ENCODE peak calls at places on chromosomes 4 and X, in four cellular contexts. W is mesenchymal stem cell, R is neural progenitor cell, Q is fibroblast of lung. A is an unnamed sample.

GRCh38 chr4:150117094-150117493 is 38.8 kb downstream of the DCLK2 start:
- DNase-seq in W (no peak), R (no peak), Q (peak; percentile 79), A (no peak)

GRCh38 chrX:39725928-39726619 is 371.7 kb downstream of the BCOR start:
- DNase-seq in Q (peak; percentile 89), W (peak; percentile 71), R (no peak), A (peak; percentile 35)

GRCh38 chr4:45663495-45664148 is 460.2 kb downstream of the GABRG1 start:
- DNase-seq in R (no peak), W (no peak), Q (no peak), A (no peak)

GRCh38 chr4:77636902-77637301 is 31.3 kb downstream of the CXCL13 start:
- DNase-seq in R (no peak), Q (peak; percentile 90), W (peak; percentile 72), A (peak; percentile 95)

GRCh38 chrX:11792461-11793421 is 34.7 kb downstream of the MSL3 start:
- DNase-seq in R (no peak), Q (no peak), W (no peak), A (peak; percentile 4)

GRCh38 chr4:181312066-181312465 is 931.1 kb upstream of the TENM3 start:
- DNase-seq in W (no peak), Q (no peak), R (no peak), A (no peak)

GRCh38 chrX:149152941-149153340 is 352.2 kb downstream of the IDS start:
- DNase-seq in R (no peak), Q (no peak), W (no peak), A (no peak)

GRCh38 chrX:40176979-40177430 is 79.2 kb upstream of the BCOR start:
- DNase-seq in W (peak; percentile 56), R (peak; percentile 47), Q (peak; percentile 29), A (no peak)

GRCh38 chr4:74466242-74466641 is 21.3 kb downstream of the AREG start:
- DNase-seq in R (no peak), W (no peak), Q (no peak), A (peak; percentile 61)

GRCh38 chrX:28888421-28888820 is 301.2 kb downstream of the IL1RAPL1 start:
- DNase-seq in R (no peak), W (no peak), Q (peak; percentile 71), A (no peak)

GRCh38 chrX:49192722-49193328 is 6.7 kb upstream of the PRICKLE3 start:
- DNase-seq in R (peak; percentile 60), W (peak; percentile 23), Q (peak; percentile 16), A (peak; percentile 41)

GRCh38 chr4:15778742-15779231 is 659 bp downstream of the CD38 start:
- DNase-seq in Q (peak; percentile 44), R (no peak), W (peak; percentile 59), A (no peak)

GRCh38 chr4:10074767-10075105 is 41.9 kb downstream of the WDR1 start:
- DNase-seq in R (peak; percentile 31), W (peak; percentile 65), Q (peak; percentile 67), A (peak; percentile 42)

GRCh38 chr4:139329665-139330200 is 27.5 kb upstream of the NDUFC1 start:
- DNase-seq in Q (no peak), W (no peak), R (no peak), A (no peak)

GRCh38 chrX:119040432-119040831 is 32.4 kb upstream of the CT47C1 start:
- DNase-seq in Q (peak; percentile 45), W (no peak), R (no peak), A (no peak)

GRCh38 chr4:153071953-153072622 is 132.2 kb upstream of the TRIM2 start:
- DNase-seq in Q (no peak), R (no peak), W (no peak), A (peak; percentile 8)

GRCh38 chrX:40780123-40780522 is 44.8 kb upstream of the MED14 start:
- DNase-seq in R (no peak), W (no peak), Q (no peak), A (no peak)

GRCh38 chr4:64158648-64159326 is 250.5 kb downstream of the TECRL start:
- DNase-seq in Q (peak; percentile 36), W (peak; percentile 72), R (peak; percentile 82), A (peak; percentile 90)

GRCh38 chr4:721261-722171 is 15.9 kb downstream of the PCGF3 start:
- DNase-seq in W (no peak), R (no peak), Q (peak; percentile 15), A (no peak)

GRCh38 chr4:41483771-41484170 is 54.2 kb upstream of the LIMCH1 start:
- DNase-seq in W (no peak), R (no peak), Q (no peak), A (no peak)

GRCh38 chr4:89492476-89493110 is 185.0 kb upstream of the GPRIN3 start:
- DNase-seq in R (no peak), Q (peak; percentile 86), W (peak; percentile 89), A (peak; percentile 62)

GRCh38 chr4:119103263-119103662 is 32.4 kb upstream of the MYOZ2 start:
- DNase-seq in R (no peak), Q (peak; percentile 100), W (peak; percentile 99), A (peak; percentile 87)

GRCh38 chrX:40661489-40661888 is 14.1 kb upstream of the CXorf38 start:
- DNase-seq in R (no peak), Q (no peak), W (no peak), A (no peak)

GRCh38 chr4:25313194-25313895 is 771 bp downstream of the ZCCHC4 start:
- DNase-seq in W (no peak), Q (no peak), R (peak; percentile 62), A (peak; percentile 10)

GRCh38 chrX:118536687-118537461 is 41.3 kb downstream of the DOCK11 start:
- DNase-seq in R (peak; percentile 20), W (peak; percentile 42), Q (peak; percentile 48), A (peak; percentile 10)

GRCh38 chr4:155569960-155570515 is 96.6 kb upstream of the GUCY1A1 start:
- DNase-seq in R (no peak), Q (peak; percentile 79), W (no peak), A (no peak)

GRCh38 chr4:81314196-81314896 is 99.3 kb upstream of the PRKG2 start:
- DNase-seq in Q (no peak), R (peak; percentile 12), W (peak; percentile 75), A (peak; percentile 55)

GRCh38 chr4:185925910-185926360 is 113.9 kb upstream of the SORBS2 start:
- DNase-seq in Q (no peak), R (peak; percentile 47), W (no peak), A (no peak)

DNA sequence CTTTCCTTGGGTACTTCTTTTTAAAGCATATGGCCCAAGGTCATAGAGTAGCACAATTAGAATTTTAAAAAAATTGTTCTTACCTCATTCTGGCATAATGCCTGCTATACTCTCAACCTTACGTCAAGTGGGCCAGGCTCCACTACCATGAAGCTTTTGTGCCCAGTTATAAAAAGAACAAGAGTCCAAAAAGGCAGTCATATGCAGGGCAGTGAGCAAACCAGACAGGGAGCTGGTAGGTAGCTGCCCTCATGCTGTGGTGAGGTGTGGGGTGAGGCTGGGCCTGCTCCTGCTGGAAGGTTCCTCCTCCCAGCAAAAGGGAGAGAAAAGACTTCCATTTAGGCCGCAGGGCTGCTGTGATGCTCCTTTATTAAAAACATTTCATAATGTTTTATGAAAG is 64.4 kb upstream of the UCP1 start:
- DNase-seq in R (no peak), Q (no peak), W (no peak), A (no peak)
- H3K9ac ChIP-seq in R (no peak overlapping the region), Q (no peak overlapping the region), W (no peak overlapping the region), A (no peak overlapping the region)

DNA sequence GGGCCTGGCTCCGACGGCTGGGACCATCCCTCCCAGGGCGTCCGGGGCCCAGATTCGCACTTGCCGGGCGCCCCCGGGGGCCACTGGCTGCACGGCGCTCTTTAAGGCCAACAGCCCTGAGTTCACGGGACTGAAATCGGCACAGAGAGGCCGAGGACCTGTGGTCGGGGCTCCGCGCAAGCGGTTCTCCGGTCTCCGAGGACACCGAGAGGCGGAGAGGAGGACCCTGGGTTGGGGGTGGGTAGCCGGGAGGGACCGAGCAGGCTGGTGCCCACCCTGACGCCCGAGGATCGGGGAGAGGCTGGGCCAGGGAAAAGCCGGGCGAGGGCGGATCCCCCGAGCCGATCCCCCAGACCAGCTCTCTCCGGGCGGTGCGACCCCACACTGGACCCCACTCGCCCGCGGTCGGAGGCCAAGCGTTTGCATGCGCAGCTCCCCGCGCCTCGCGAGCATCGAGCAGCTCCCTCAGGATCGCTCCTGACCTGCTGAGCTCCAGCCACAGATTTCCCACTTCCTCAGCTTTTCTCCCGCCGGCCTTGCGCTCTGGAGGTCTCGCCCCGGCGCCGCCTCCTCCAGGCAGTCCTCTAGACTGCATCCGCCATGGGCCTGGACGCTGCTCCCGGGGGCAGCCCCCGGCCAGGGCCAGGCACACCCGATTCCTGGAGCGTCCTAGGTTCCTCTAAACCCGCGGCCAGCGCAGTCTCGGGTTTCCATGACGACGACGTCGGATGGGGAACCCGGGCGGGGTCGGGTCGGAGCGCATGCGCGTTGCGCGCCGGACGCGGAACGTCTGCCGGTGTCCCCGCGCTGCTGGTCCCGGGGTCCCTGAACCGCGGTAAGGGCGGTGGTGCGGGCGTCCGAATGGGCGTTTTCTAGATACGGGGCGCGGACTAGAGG is 17.6 kb upstream of the NAT8L start:
- DNase-seq in W (peak; percentile 76), Q (peak; percentile 51), R (peak; percentile 98), A (peak; percentile 78)
- H3K9ac ChIP-seq in W (peak overlapping the region; percentile 67), Q (peak overlapping the region; percentile 37), R (no peak overlapping the region), A (peak overlapping the region; percentile 10)

GRCh38 chrX:71107762-71108360 is 1.3 kb upstream of the CXorf65 start:
- DNase-seq in W (peak; percentile 15), Q (no peak), R (no peak), A (no peak)
- H3K9ac ChIP-seq in W (no peak overlapping the region), Q (no peak overlapping the region), R (no peak overlapping the region), A (no peak overlapping the region)

GRCh38 chrX:132740316-132741123 is 217.9 kb downstream of the HS6ST2 start:
- DNase-seq in W (peak; percentile 12), Q (no peak), R (peak; percentile 85), A (peak; percentile 40)

GRCh38 chrX:132738951-132739350 is 219.5 kb downstream of the HS6ST2 start:
- DNase-seq in R (no peak), Q (no peak), W (peak; percentile 1), A (no peak)

GRCh38 chrX:132743086-132743485 is 215.3 kb downstream of the HS6ST2 start:
- DNase-seq in R (no peak), Q (no peak), W (no peak), A (no peak)

GRCh38 chrX:132741706-132742105 is 216.7 kb downstream of the HS6ST2 start:
- DNase-seq in R (no peak), Q (peak; percentile 15), W (peak; percentile 7), A (peak; percentile 67)

DNA sequence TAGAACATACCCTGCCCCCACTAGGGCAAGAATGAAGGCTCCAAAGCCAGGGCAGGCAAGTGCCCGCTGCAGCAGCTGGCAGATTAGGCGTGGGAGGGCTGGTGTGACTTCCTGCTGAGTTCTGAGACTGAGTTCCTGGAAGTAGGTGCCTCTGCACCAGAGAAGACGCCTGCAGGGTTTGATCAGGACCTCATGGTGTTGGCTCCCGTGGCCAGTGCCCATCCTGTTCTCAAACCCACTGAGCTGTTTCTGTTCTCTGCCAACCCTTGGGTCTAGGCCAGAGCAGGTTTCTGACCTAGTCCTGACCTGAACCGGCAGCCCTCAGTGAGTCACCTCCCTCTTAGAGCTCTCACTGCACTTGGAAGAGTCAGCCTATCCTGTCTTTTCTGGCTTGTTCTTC is 220.7 kb downstream of the HS6ST2 start:
- DNase-seq in W (no peak), R (no peak), Q (no peak), A (peak; percentile 74)
- H3K9ac ChIP-seq in W (no peak overlapping the region), R (no peak overlapping the region), Q (no peak overlapping the region), A (peak overlapping the region; percentile 15)

GRCh38 chrX:153411988-153412574 is 809 bp downstream of the ZFP92 start:
- DNase-seq in R (peak; percentile 43), Q (no peak), W (no peak), A (no peak)

GRCh38 chrX:153412746-153413720 is 1.8 kb downstream of the ZFP92 start:
- DNase-seq in R (peak; percentile 18), W (peak; percentile 11), Q (no peak), A (no peak)

GRCh38 chrX:153410328-153410727 is 944 bp upstream of the ZFP92 start:
- DNase-seq in W (no peak), R (no peak), Q (no peak), A (no peak)

GRCh38 chrX:153410888-153411254 is 401 bp upstream of the ZFP92 start:
- DNase-seq in W (no peak), Q (no peak), R (no peak), A (no peak)

GRCh38 chrX:153411255-153411987 is at the start of gene ZFP92:
- DNase-seq in Q (no peak), W (peak; percentile 14), R (no peak), A (no peak)
- H3K9ac ChIP-seq in Q (no peak within 1 kb of the TSS), W (no peak within 1 kb of the TSS), R (no peak within 1 kb of the TSS), A (no peak within 1 kb of the TSS)